ENCODE peak calls at places on chromosomes 4 and X, in five cellular contexts. B is NCI-H1105, P is kidney epithelial cell, L is NCI-H345, T is foreskin fibroblast. V is an unnamed sample.

GRCh38 chr4:167274346-167274745 is 40.1 kb upstream of the SPOCK3 start:
- DNase-seq in P (no peak), T (peak; percentile 29), L (no peak), B (no peak), V (no peak)

GRCh38 chr4:125314676-125315570 is at the start of gene FAT4:
- DNase-seq in B (peak; percentile 60), P (peak; percentile 67), T (peak; percentile 99), L (peak; percentile 74), V (peak; percentile 84)

GRCh38 chr4:26131711-26132110 is 189.1 kb upstream of the RBPJ start:
- DNase-seq in P (no peak), B (no peak), L (no peak), T (no peak), V (no peak)

GRCh38 chr4:8318509-8318908 is 49.0 kb downstream of the HTRA3 start:
- DNase-seq in L (no peak), T (no peak), B (no peak), P (no peak), V (no peak)

GRCh38 chr4:139951051-139951450 is 202.9 kb downstream of the MAML3 start:
- DNase-seq in L (no peak), P (no peak), T (peak; percentile 40), B (no peak), V (no peak)

GRCh38 chrX:54945224-54945623 is 24.6 kb downstream of the TRO start:
- DNase-seq in L (no peak), T (no peak), B (no peak), P (no peak), V (no peak)

GRCh38 chr4:22515145-22515887 is 550 bp downstream of the ADGRA3 start:
- DNase-seq in T (peak; percentile 87), B (peak; percentile 33), L (peak; percentile 55), P (no peak), V (no peak)

GRCh38 chr4:20422398-20422797 is 170.7 kb downstream of the SLIT2 start:
- DNase-seq in P (peak; percentile 9), L (no peak), B (no peak), T (peak; percentile 63), V (peak; percentile 52)

GRCh38 chr4:150117094-150117493 is 38.8 kb downstream of the DCLK2 start:
- DNase-seq in L (no peak), T (peak; percentile 67), P (no peak), B (no peak), V (no peak)

GRCh38 chrX:140764401-140764919 is 54.9 kb downstream of the LINC00632 start:
- DNase-seq in T (peak; percentile 69), L (peak; percentile 48), B (no peak), P (no peak), V (no peak)

GRCh38 chrX:6460893-6461490 is 73.9 kb downstream of the VCX3A start:
- DNase-seq in P (peak; percentile 52), T (no peak), L (no peak), B (no peak), V (no peak)

GRCh38 chr4:37890501-37891220 is at the start of gene TBC1D1:
- DNase-seq in P (no peak), T (peak; percentile 44), B (peak; percentile 22), L (no peak), V (no peak)

GRCh38 chrX:107849747-107850478 is 24.2 kb downstream of the MID2 start:
- DNase-seq in B (no peak), L (no peak), P (no peak), T (peak; percentile 28), V (peak; percentile 25)

GRCh38 chr4:175469519-175469918 is 342.5 kb downstream of the GPM6A start:
- DNase-seq in L (no peak), T (peak; percentile 60), P (no peak), B (no peak), V (no peak)

GRCh38 chr4:74547042-74547441 is 102.1 kb downstream of the AREG start:
- DNase-seq in B (no peak), T (no peak), P (no peak), L (no peak), V (no peak)

GRCh38 chr4:2385450-2386020 is 32.9 kb downstream of the ZFYVE28 start:
- DNase-seq in P (no peak), T (no peak), B (no peak), L (no peak), V (no peak)

V was measured in glomerular endothelial cell.